ENCODE peak calls at places on chromosomes 1 and 21, in eight cellular contexts. J is A549; N is ovary; D is HS-5; B is mammary epithelial cell; G is activated CD4-positive, alpha-beta T cell treated with anti-CD3 and anti-CD28 coated beads, Interleukin-2, amount 10 ng/mL, durations not matched to agents 24 days and 14 days; C is Caki2; R is RPMI7951. M is an unnamed sample.

GRCh38 chr1:16163882-16164820 is 8.3 kb upstream of the EPHA2 start:
- DNase-seq in J (peak; percentile 80), N (no peak), D (peak; percentile 85), B (peak; percentile 93), G (no peak), C (peak; percentile 97), R (peak; percentile 96), M (no peak)

GRCh38 chr1:25879675-25880074 is 4.2 kb upstream of the PAQR7 start:
- DNase-seq in J (no peak), N (peak; percentile 86), D (no peak), B (no peak), G (no peak), C (no peak), R (no peak), M (no peak)

GRCh38 chr1:111729271-111729921 is 9.8 kb downstream of the INKA2 start:
- DNase-seq in J (no peak), N (no peak), D (no peak), B (no peak), G (no peak), C (no peak), R (no peak), M (no peak)

GRCh38 chr1:38581396-38581795 is 278.2 kb downstream of the RRAGC start:
- DNase-seq in J (no peak), N (no peak), D (no peak), B (no peak), G (no peak), C (no peak), R (no peak), M (no peak)

GRCh38 chr1:220769205-220769604 is 17.5 kb upstream of the MTARC1 start:
- DNase-seq in J (no peak), N (no peak), D (no peak), B (no peak), G (no peak), C (no peak), R (no peak), M (no peak)

GRCh38 chr1:36157115-36157903 is 1.3 kb downstream of the MAP7D1 start:
- DNase-seq in J (no peak), N (no peak), D (no peak), B (peak; percentile 37), G (peak; percentile 69), C (no peak), R (peak; percentile 24), M (no peak)

GRCh38 chr1:53559391-53559815 is 100.2 kb downstream of the DMRTB1 start:
- DNase-seq in J (no peak), N (peak; percentile 10), D (no peak), B (no peak), G (no peak), C (no peak), R (no peak), M (no peak)

GRCh38 chr1:60423181-60423780 is 349.7 kb upstream of the C1orf87 start:
- DNase-seq in J (no peak), N (no peak), D (no peak), B (no peak), G (no peak), C (no peak), R (no peak), M (no peak)

GRCh38 chr1:54160351-54160750 is 7.6 kb upstream of the CDCP2 start:
- DNase-seq in J (no peak), N (no peak), D (no peak), B (no peak), G (no peak), C (no peak), R (no peak), M (no peak)

GRCh38 chr1:53396563-53397268 is 62.5 kb upstream of the DMRTB1 start:
- DNase-seq in J (no peak), N (no peak), D (no peak), B (no peak), G (no peak), C (no peak), R (peak; percentile 19), M (no peak)

GRCh38 chr21:42685036-42685435 is 31.6 kb downstream of the PDE9A start:
- DNase-seq in J (no peak), N (no peak), D (no peak), B (no peak), G (peak; percentile 76), C (no peak), R (peak; percentile 10), M (no peak)

GRCh38 chr1:181513786-181514297 is 30.5 kb downstream of the CACNA1E start:
- DNase-seq in J (no peak), N (no peak), D (no peak), B (no peak), G (no peak), C (no peak), R (no peak), M (peak; percentile 91)

GRCh38 chr1:117952386-117952785 is 22.8 kb downstream of the WDR3 start:
- DNase-seq in J (no peak), N (no peak), D (no peak), B (no peak), G (no peak), C (no peak), R (peak; percentile 4), M (no peak)